ENCODE peak calls at places on chromosomes 13 and 19, in nine cellular contexts. O is stomach, S is fibroblast of lung, B is mesothelial cell of epicardium, Q is AG04450, I is GM20000, T is retinal pigment epithelial cell, W is OCI-LY7, Y is breast epithelium. H is an unnamed sample.

GRCh38 chr19:8209965-8210659 is 942 bp downstream of the CERS4 start:
- DNase-seq in O (no peak), S (no peak), B (peak), Q (no peak), I (peak), T (no peak), W (no peak), Y (no peak), H (no peak)

GRCh38 chr13:107331359-107331758 is 763.4 kb upstream of the ARGLU1 start:
- DNase-seq in O (no peak), S (no peak), B (no peak), Q (no peak), I (no peak), T (no peak), W (no peak), Y (no peak), H (no peak)

GRCh38 chr13:28022848-28023518 is 34.5 kb upstream of the URAD start:
- DNase-seq in O (no peak), S (no peak), B (no peak), Q (no peak), I (no peak), T (peak), W (no peak), Y (no peak), H (no peak)

GRCh38 chr19:31351212-31352193 is 2.3 kb upstream of the TSHZ3 start:
- DNase-seq in O (no peak), S (peak), B (no peak), Q (no peak), I (peak), T (no peak), W (no peak), Y (no peak), H (no peak)

GRCh38 chr19:16825312-16826168 is 3.7 kb upstream of the SIN3B start:
- DNase-seq in O (peak), S (peak), B (peak), Q (peak), I (no peak), T (no peak), W (no peak), Y (peak), H (no peak)

GRCh38 chr13:73090116-73090811 is 31.5 kb downstream of the KLF5 start:
- DNase-seq in O (peak), S (peak), B (no peak), Q (peak), I (no peak), T (peak), W (no peak), Y (no peak), H (peak)

GRCh38 chr13:75418997-75419396 is 63.0 kb downstream of the TBC1D4 start:
- DNase-seq in O (no peak), S (peak), B (no peak), Q (no peak), I (no peak), T (no peak), W (no peak), Y (no peak), H (peak)

GRCh38 chr19:4575978-4576933 is 16.8 kb upstream of the SEMA6B start:
- DNase-seq in O (peak), S (peak), B (peak), Q (no peak), I (peak), T (no peak), W (peak), Y (peak), H (no peak)

GRCh38 chr13:31461923-31462322 is 262.1 kb downstream of the B3GLCT start:
- DNase-seq in O (no peak), S (no peak), B (no peak), Q (no peak), I (no peak), T (no peak), W (no peak), Y (no peak), H (no peak)

GRCh38 chr13:40626566-40626965 is 39.9 kb downstream of the FOXO1 start:
- DNase-seq in O (no peak), S (no peak), B (no peak), Q (no peak), I (no peak), T (no peak), W (peak), Y (no peak), H (no peak)

GRCh38 chr13:35210234-35210633 is 266.3 kb downstream of the MAB21L1 start:
- DNase-seq in O (no peak), S (peak), B (no peak), Q (no peak), I (no peak), T (no peak), W (no peak), Y (no peak), H (no peak)

GRCh38 chr13:42367836-42368235 is 95.9 kb downstream of the AKAP11 start:
- DNase-seq in O (no peak), S (peak), B (no peak), Q (no peak), I (no peak), T (no peak), W (no peak), Y (no peak), H (no peak)

GRCh38 chr19:1107655-1108261 is 4.0 kb downstream of the GPX4 start:
- DNase-seq in O (no peak), S (no peak), B (no peak), Q (no peak), I (no peak), T (no peak), W (no peak), Y (no peak), H (no peak)

GRCh38 chr19:1105873-1106840 is 2.4 kb downstream of the GPX4 start:
- DNase-seq in O (no peak), S (no peak), B (no peak), Q (no peak), I (no peak), T (no peak), W (no peak), Y (no peak), H (no peak)

GRCh38 chr19:1105217-1105872 is 1.6 kb downstream of the GPX4 start:
- DNase-seq in O (no peak), S (no peak), B (peak), Q (no peak), I (no peak), T (no peak), W (no peak), Y (no peak), H (no peak)

GRCh38 chr19:1108291-1109031 is 4.7 kb downstream of the GPX4 start:
- DNase-seq in O (no peak), S (no peak), B (no peak), Q (no peak), I (no peak), T (no peak), W (no peak), Y (no peak), H (no peak)

DNA sequence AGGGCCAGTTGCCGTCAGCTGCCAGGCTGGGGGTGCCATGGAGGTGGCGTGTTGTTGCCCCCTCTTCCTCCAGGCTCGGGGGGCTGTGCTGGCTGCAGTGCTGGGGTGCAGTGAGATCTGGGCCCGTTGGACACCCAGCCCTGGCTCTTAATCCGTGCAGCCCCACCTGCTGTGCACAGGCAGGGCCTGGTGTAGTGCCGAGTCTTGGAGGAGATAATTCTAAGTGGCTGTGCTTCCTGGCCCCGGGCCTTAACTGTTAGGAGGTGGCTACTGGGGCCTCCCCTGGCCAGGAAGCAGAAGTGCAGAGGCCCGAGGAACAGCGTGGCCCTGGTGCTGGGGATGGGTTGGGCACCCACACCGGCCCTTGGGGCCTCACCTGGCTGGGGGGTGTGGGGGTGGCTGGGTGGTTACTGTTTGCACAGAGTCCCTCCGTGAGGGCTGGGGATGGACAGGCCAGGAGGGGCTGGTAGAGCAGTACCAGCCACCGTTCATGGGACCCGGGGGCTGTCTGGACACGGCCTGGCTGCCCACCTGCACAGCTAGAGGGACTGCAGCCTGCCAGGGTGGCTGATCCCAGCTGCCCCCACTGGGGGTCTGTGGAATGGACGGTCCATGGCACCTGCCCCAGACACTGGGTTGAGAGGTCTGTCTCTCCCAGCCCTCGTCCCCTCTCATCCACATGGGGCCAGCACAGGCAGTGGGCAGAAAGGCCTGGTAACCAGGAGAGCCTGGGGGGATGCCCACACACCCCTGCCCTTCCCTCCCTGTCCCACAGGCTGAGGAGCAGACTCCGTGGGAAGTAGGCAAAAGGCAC is 3.3 kb downstream of the GPX4 start:
- DNase-seq in O (peak), S (peak), B (no peak), Q (no peak), I (no peak), T (no peak), W (no peak), Y (no peak), H (no peak)
- TF ChIP-seq CTCF in O (no peak), S (no peak), B (no peak), Q (peak), I (peak), T (peak), W (no peak), Y (no peak), H (peak)

GRCh38 chr19:55702131-55702627 is 27.2 kb downstream of the EPN1 start:
- DNase-seq in O (peak), S (no peak), B (no peak), Q (no peak), I (no peak), T (no peak), W (no peak), Y (no peak), H (no peak)

GRCh38 chr19:55705972-55706371 is 30.9 kb downstream of the EPN1 start:
- DNase-seq in O (no peak), S (no peak), B (no peak), Q (no peak), I (no peak), T (no peak), W (no peak), Y (no peak), H (no peak)

GRCh38 chr19:55700813-55701212 is 25.8 kb downstream of the EPN1 start:
- DNase-seq in O (no peak), S (no peak), B (no peak), Q (no peak), I (peak), T (no peak), W (no peak), Y (no peak), H (no peak)

GRCh38 chr19:55703790-55704215 is 28.8 kb downstream of the EPN1 start:
- DNase-seq in O (peak), S (peak), B (no peak), Q (no peak), I (no peak), T (peak), W (peak), Y (no peak), H (no peak)

GRCh38 chr19:55704494-55705245 is 29.6 kb downstream of the EPN1 start:
- DNase-seq in O (no peak), S (no peak), B (no peak), Q (no peak), I (no peak), T (no peak), W (peak), Y (no peak), H (no peak)
- TF ChIP-seq CTCF in O (no peak), S (no peak), B (no peak), Q (no peak), I (no peak), T (peak), W (peak), Y (no peak), H (no peak)

GRCh38 chr19:34639491-34640085 is 37.4 kb downstream of the SCGB2B2 start:
- DNase-seq in O (peak), S (peak), B (no peak), Q (peak), I (peak), T (no peak), W (peak), Y (no peak), H (peak)
- TF ChIP-seq CTCF in O (no peak), S (peak), B (peak), Q (peak), I (peak), T (peak), W (peak), Y (peak), H (peak)

GRCh38 chr13:44764334-44764733 is 188.2 kb upstream of the TSC22D1 start:
- DNase-seq in O (peak), S (no peak), B (no peak), Q (no peak), I (no peak), T (no peak), W (no peak), Y (no peak), H (no peak)

GRCh38 chr13:44765076-44765475 is 188.9 kb upstream of the TSC22D1 start:
- DNase-seq in O (no peak), S (no peak), B (no peak), Q (no peak), I (no peak), T (no peak), W (no peak), Y (no peak), H (no peak)

GRCh38 chr13:44760434-44760833 is 184.3 kb upstream of the TSC22D1 start:
- DNase-seq in O (no peak), S (no peak), B (no peak), Q (no peak), I (no peak), T (no peak), W (no peak), Y (no peak), H (no peak)

GRCh38 chr13:44762946-44763345 is 186.8 kb upstream of the TSC22D1 start:
- DNase-seq in O (no peak), S (no peak), B (no peak), Q (no peak), I (no peak), T (no peak), W (no peak), Y (no peak), H (no peak)

DNA sequence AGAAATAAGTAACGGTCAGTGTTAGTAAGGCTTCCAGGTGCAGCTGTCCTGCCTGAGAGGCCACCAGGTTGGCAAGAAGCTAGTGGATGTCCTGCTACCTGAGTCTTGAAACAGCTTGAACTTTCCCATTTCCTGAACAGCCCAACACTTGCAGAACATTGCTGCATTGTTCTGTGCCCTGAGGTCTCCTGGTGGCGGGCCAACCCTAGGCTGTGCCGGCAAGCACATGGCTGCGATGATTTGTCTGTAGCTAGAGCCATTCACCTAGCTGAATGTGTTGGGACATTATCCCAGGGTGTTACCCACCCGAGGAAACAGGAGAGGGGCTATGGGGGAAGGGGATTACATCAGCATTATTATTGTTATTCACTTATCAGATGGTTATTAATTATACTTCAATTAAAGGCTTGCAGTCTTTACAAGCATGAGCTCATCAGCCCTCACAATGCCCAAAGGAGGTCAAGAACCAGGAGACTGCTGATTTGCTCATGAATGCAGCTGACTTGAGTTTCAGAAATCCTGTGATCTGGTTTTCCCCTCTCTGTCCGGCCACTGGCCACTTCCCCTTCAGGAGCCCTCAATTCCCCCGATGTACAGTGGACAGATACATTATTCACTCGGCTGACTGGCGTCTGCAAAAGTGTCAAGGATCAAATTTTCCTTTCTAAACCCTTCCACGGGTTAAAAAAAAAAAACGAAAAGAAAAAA is 187.6 kb upstream of the TSC22D1 start:
- DNase-seq in O (peak), S (no peak), B (no peak), Q (no peak), I (peak), T (no peak), W (no peak), Y (peak), H (no peak)
- TF ChIP-seq CTCF in O (no peak), S (no peak), B (no peak), Q (no peak), I (no peak), T (no peak), W (no peak), Y (no peak), H (no peak)

DNA sequence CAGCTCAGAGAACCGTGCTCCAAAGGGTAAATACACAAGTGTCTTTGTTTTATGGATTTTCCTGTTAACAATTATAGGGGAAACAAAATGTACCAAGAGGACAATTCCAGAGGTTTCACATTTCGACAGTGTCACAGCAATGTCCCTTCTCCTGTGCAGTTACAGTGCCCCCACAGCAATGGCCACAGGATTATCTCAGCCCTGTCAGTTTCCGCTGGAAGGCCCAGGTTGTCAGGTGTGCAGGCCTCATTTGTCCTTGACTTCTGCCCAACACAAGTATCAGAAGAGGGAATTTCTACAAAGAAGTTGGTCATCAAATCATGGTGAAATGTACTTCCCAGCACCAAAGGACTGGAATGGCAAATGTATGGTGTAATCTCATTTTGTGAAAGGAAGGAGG is 11.2 kb upstream of the N4BP2L2 start:
- DNase-seq in O (no peak), S (no peak), B (no peak), Q (no peak), I (no peak), T (no peak), W (no peak), Y (no peak), H (no peak)
- TF ChIP-seq CTCF in O (no peak), S (no peak), B (no peak), Q (no peak), I (no peak), T (no peak), W (no peak), Y (no peak), H (no peak)